ENCODE peak calls at places on chromosomes 13 and 19, in five cellular contexts. One of them, this sample, is unnamed.

GRCh38 chr19:43638214-43638990 is 1.2 kb downstream of the CADM4 start:
- DNase-seq in MCF 10A: no peak
- DNase-seq in endodermal cell: no peak
- DNase-seq in central memory CD4-positive, alpha-beta T cell: no peak
- DNase-seq in coronary artery: no peak
- DNase-seq in this sample: no peak

GRCh38 chr19:50486823-50487515 is 10.3 kb upstream of the GARIN5A start:
- DNase-seq in MCF 10A: peak; percentile 28
- DNase-seq in endodermal cell: peak; percentile 97
- DNase-seq in central memory CD4-positive, alpha-beta T cell: peak; percentile 27
- DNase-seq in coronary artery: no peak
- DNase-seq in this sample: peak; percentile 83

GRCh38 chr13:43572601-43573360 is 214.0 kb downstream of the ENOX1 start:
- DNase-seq in MCF 10A: peak; percentile 77
- DNase-seq in endodermal cell: no peak
- DNase-seq in central memory CD4-positive, alpha-beta T cell: no peak
- DNase-seq in coronary artery: no peak
- DNase-seq in this sample: peak; percentile 62

GRCh38 chr19:29487432-29487831 is 38.4 kb upstream of the VSTM2B start:
- DNase-seq in MCF 10A: no peak
- DNase-seq in endodermal cell: peak; percentile 23
- DNase-seq in central memory CD4-positive, alpha-beta T cell: no peak
- DNase-seq in coronary artery: no peak
- DNase-seq in this sample: no peak

GRCh38 chr19:10283301-10283733 is 3.4 kb upstream of the ICAM4 start:
- DNase-seq in MCF 10A: no peak
- DNase-seq in endodermal cell: no peak
- DNase-seq in central memory CD4-positive, alpha-beta T cell: no peak
- DNase-seq in coronary artery: no peak
- DNase-seq in this sample: peak; percentile 59

GRCh38 chr19:23512151-23512925 is 117.1 kb upstream of the ZNF91 start:
- DNase-seq in MCF 10A: no peak
- DNase-seq in endodermal cell: no peak
- DNase-seq in central memory CD4-positive, alpha-beta T cell: no peak
- DNase-seq in coronary artery: no peak
- DNase-seq in this sample: no peak

GRCh38 chr13:103941506-103942148 is 875.4 kb upstream of the SLC10A2 start:
- DNase-seq in MCF 10A: no peak
- DNase-seq in endodermal cell: no peak
- DNase-seq in central memory CD4-positive, alpha-beta T cell: no peak
- DNase-seq in coronary artery: no peak
- DNase-seq in this sample: no peak

GRCh38 chr19:43432866-43433673 is 18.4 kb downstream of the TEX101 start:
- DNase-seq in MCF 10A: peak; percentile 71
- DNase-seq in endodermal cell: peak; percentile 92
- DNase-seq in central memory CD4-positive, alpha-beta T cell: peak; percentile 68
- DNase-seq in coronary artery: no peak
- DNase-seq in this sample: peak; percentile 65

GRCh38 chr19:13078897-13079541 is 23.6 kb downstream of the LYL1 start:
- DNase-seq in MCF 10A: no peak
- DNase-seq in endodermal cell: peak; percentile 51
- DNase-seq in central memory CD4-positive, alpha-beta T cell: no peak
- DNase-seq in coronary artery: no peak
- DNase-seq in this sample: no peak

GRCh38 chr13:76723551-76724232 is 162.5 kb downstream of the KCTD12 start:
- DNase-seq in MCF 10A: peak; percentile 48
- DNase-seq in endodermal cell: peak; percentile 67
- DNase-seq in central memory CD4-positive, alpha-beta T cell: no peak
- DNase-seq in coronary artery: no peak
- DNase-seq in this sample: peak; percentile 10

GRCh38 chr13:30816733-30817132 is 81.4 kb downstream of the ALOX5AP start:
- DNase-seq in MCF 10A: no peak
- DNase-seq in endodermal cell: peak; percentile 20
- DNase-seq in central memory CD4-positive, alpha-beta T cell: no peak
- DNase-seq in coronary artery: no peak
- DNase-seq in this sample: no peak

GRCh38 chr13:76646946-76647345 is 239.3 kb downstream of the KCTD12 start:
- DNase-seq in MCF 10A: no peak
- DNase-seq in endodermal cell: no peak
- DNase-seq in central memory CD4-positive, alpha-beta T cell: no peak
- DNase-seq in coronary artery: no peak
- DNase-seq in this sample: no peak

GRCh38 chr19:33405491-33406461 is 32.3 kb downstream of the CEBPG start:
- DNase-seq in MCF 10A: no peak
- DNase-seq in endodermal cell: no peak
- DNase-seq in central memory CD4-positive, alpha-beta T cell: no peak
- DNase-seq in coronary artery: no peak
- DNase-seq in this sample: no peak

GRCh38 chr19:21841081-21841783 is 5.2 kb upstream of the ZNF43 start:
- DNase-seq in MCF 10A: no peak
- DNase-seq in endodermal cell: no peak
- DNase-seq in central memory CD4-positive, alpha-beta T cell: no peak
- DNase-seq in coronary artery: no peak
- DNase-seq in this sample: no peak

GRCh38 chr19:30696514-30696913 is 324.3 kb downstream of the ZNF536 start:
- DNase-seq in MCF 10A: no peak
- DNase-seq in endodermal cell: peak; percentile 95
- DNase-seq in central memory CD4-positive, alpha-beta T cell: no peak
- DNase-seq in coronary artery: no peak
- DNase-seq in this sample: no peak

GRCh38 chr13:34408635-34409034 is 533.4 kb upstream of the NBEA start:
- DNase-seq in MCF 10A: no peak
- DNase-seq in endodermal cell: no peak
- DNase-seq in central memory CD4-positive, alpha-beta T cell: no peak
- DNase-seq in coronary artery: no peak
- DNase-seq in this sample: no peak

GRCh38 chr13:35699181-35699580 is 222.7 kb upstream of the MAB21L1 start:
- DNase-seq in MCF 10A: no peak
- DNase-seq in endodermal cell: no peak
- DNase-seq in central memory CD4-positive, alpha-beta T cell: no peak
- DNase-seq in coronary artery: no peak
- DNase-seq in this sample: peak; percentile 50

GRCh38 chr13:111184685-111185401 is 69.7 kb downstream of the ARHGEF7 start:
- DNase-seq in MCF 10A: no peak
- DNase-seq in endodermal cell: no peak
- DNase-seq in central memory CD4-positive, alpha-beta T cell: peak; percentile 46
- DNase-seq in coronary artery: no peak
- DNase-seq in this sample: no peak

GRCh38 chr19:39212377-39212742 is 8.3 kb upstream of the SYCN start:
- DNase-seq in MCF 10A: peak; percentile 34
- DNase-seq in endodermal cell: peak; percentile 86
- DNase-seq in central memory CD4-positive, alpha-beta T cell: peak; percentile 38
- DNase-seq in coronary artery: no peak
- DNase-seq in this sample: peak; percentile 32

GRCh38 chr13:84927442-84928169 is 871.6 kb downstream of the SLITRK6 start:
- DNase-seq in MCF 10A: no peak
- DNase-seq in endodermal cell: peak; percentile 49
- DNase-seq in central memory CD4-positive, alpha-beta T cell: no peak
- DNase-seq in coronary artery: no peak
- DNase-seq in this sample: no peak

GRCh38 chr13:91406619-91407018 is 8.2 kb downstream of the GPC5 start:
- DNase-seq in MCF 10A: peak; percentile 61
- DNase-seq in endodermal cell: peak; percentile 86
- DNase-seq in central memory CD4-positive, alpha-beta T cell: peak; percentile 14
- DNase-seq in coronary artery: no peak
- DNase-seq in this sample: peak; percentile 47

GRCh38 chr13:45143346-45143751 is 23.0 kb downstream of the GTF2F2 start:
- DNase-seq in MCF 10A: no peak
- DNase-seq in endodermal cell: no peak
- DNase-seq in central memory CD4-positive, alpha-beta T cell: no peak
- DNase-seq in coronary artery: no peak
- DNase-seq in this sample: peak; percentile 15

GRCh38 chr19:40553885-40554857 is 22.5 kb upstream of the SHKBP1 start:
- DNase-seq in MCF 10A: no peak
- DNase-seq in endodermal cell: peak; percentile 86
- DNase-seq in central memory CD4-positive, alpha-beta T cell: no peak
- DNase-seq in coronary artery: no peak
- DNase-seq in this sample: no peak

GRCh38 chr13:59346861-59347470 is 816.8 kb downstream of the DIAPH3 start:
- DNase-seq in MCF 10A: no peak
- DNase-seq in endodermal cell: no peak
- DNase-seq in central memory CD4-positive, alpha-beta T cell: no peak
- DNase-seq in coronary artery: no peak
- DNase-seq in this sample: no peak

This sample was measured in PC-3.